ENCODE peak calls at places on chromosomes 16 and 17, in five cellular contexts. One of them, this sample, is unnamed.

GRCh38 chr16:7512503-7512902 is 179.9 kb downstream of the RBFOX1 start:
- DNase-seq in naive thymus-derived CD8-positive, alpha-beta T cell: no peak
- DNase-seq in HFFc6: no peak
- DNase-seq in GM10248: no peak
- DNase-seq in neuronal stem cell: no peak
- DNase-seq in this sample: no peak

GRCh38 chr17:80732268-80732667 is 187.6 kb downstream of the RPTOR start:
- DNase-seq in naive thymus-derived CD8-positive, alpha-beta T cell: no peak
- DNase-seq in HFFc6: peak; percentile 78
- DNase-seq in GM10248: no peak
- DNase-seq in neuronal stem cell: peak; percentile 41
- DNase-seq in this sample: no peak

GRCh38 chr17:44604149-44605115 is 47.1 kb downstream of the FZD2 start:
- DNase-seq in naive thymus-derived CD8-positive, alpha-beta T cell: no peak
- DNase-seq in HFFc6: no peak
- DNase-seq in GM10248: no peak
- DNase-seq in neuronal stem cell: no peak
- DNase-seq in this sample: peak; percentile 29

GRCh38 chr16:28288117-28288516 is 4.2 kb upstream of the SBK1 start:
- DNase-seq in naive thymus-derived CD8-positive, alpha-beta T cell: no peak
- DNase-seq in HFFc6: no peak
- DNase-seq in GM10248: no peak
- DNase-seq in neuronal stem cell: no peak
- DNase-seq in this sample: no peak

GRCh38 chr17:18954321-18954720 is 2.4 kb downstream of the SLC5A10 start:
- DNase-seq in naive thymus-derived CD8-positive, alpha-beta T cell: no peak
- DNase-seq in HFFc6: no peak
- DNase-seq in GM10248: no peak
- DNase-seq in neuronal stem cell: no peak
- DNase-seq in this sample: no peak

GRCh38 chr17:67032382-67032781 is 12.0 kb upstream of the CACNG1 start:
- DNase-seq in naive thymus-derived CD8-positive, alpha-beta T cell: no peak
- DNase-seq in HFFc6: no peak
- DNase-seq in GM10248: no peak
- DNase-seq in neuronal stem cell: no peak
- DNase-seq in this sample: no peak

GRCh38 chr17:79933863-79934652 is 94.8 kb upstream of the CBX4 start:
- DNase-seq in naive thymus-derived CD8-positive, alpha-beta T cell: no peak
- DNase-seq in HFFc6: no peak
- DNase-seq in GM10248: no peak
- DNase-seq in neuronal stem cell: no peak
- DNase-seq in this sample: peak; percentile 70

GRCh38 chr17:49557204-49558024 is 18.3 kb upstream of the NXPH3 start:
- DNase-seq in naive thymus-derived CD8-positive, alpha-beta T cell: peak; percentile 39
- DNase-seq in HFFc6: peak; percentile 20
- DNase-seq in GM10248: peak; percentile 64
- DNase-seq in neuronal stem cell: no peak
- DNase-seq in this sample: peak; percentile 44

GRCh38 chr16:72191551-72191950 is 19.6 kb upstream of the PMFBP1 start:
- DNase-seq in naive thymus-derived CD8-positive, alpha-beta T cell: no peak
- DNase-seq in HFFc6: no peak
- DNase-seq in GM10248: no peak
- DNase-seq in neuronal stem cell: no peak
- DNase-seq in this sample: peak; percentile 42

GRCh38 chr16:82681592-82681991 is 54.8 kb downstream of the CDH13 start:
- DNase-seq in naive thymus-derived CD8-positive, alpha-beta T cell: no peak
- DNase-seq in HFFc6: no peak
- DNase-seq in GM10248: no peak
- DNase-seq in neuronal stem cell: no peak
- DNase-seq in this sample: no peak

GRCh38 chr16:14510939-14511797 is 118.9 kb downstream of the PARN start:
- DNase-seq in naive thymus-derived CD8-positive, alpha-beta T cell: no peak
- DNase-seq in HFFc6: peak; percentile 65
- DNase-seq in GM10248: no peak
- DNase-seq in neuronal stem cell: no peak
- DNase-seq in this sample: peak; percentile 88

GRCh38 chr17:72687941-72688340 is 404.5 kb downstream of the SLC39A11 start:
- DNase-seq in naive thymus-derived CD8-positive, alpha-beta T cell: no peak
- DNase-seq in HFFc6: no peak
- DNase-seq in GM10248: no peak
- DNase-seq in neuronal stem cell: no peak
- DNase-seq in this sample: no peak

GRCh38 chr17:76918811-76919210 is 50.6 kb downstream of the MGAT5B start:
- DNase-seq in naive thymus-derived CD8-positive, alpha-beta T cell: no peak
- DNase-seq in HFFc6: no peak
- DNase-seq in GM10248: no peak
- DNase-seq in neuronal stem cell: no peak
- DNase-seq in this sample: no peak

GRCh38 chr17:81652901-81653771 is 3.2 kb downstream of the PDE6G start:
- DNase-seq in naive thymus-derived CD8-positive, alpha-beta T cell: peak; percentile 31
- DNase-seq in HFFc6: no peak
- DNase-seq in GM10248: peak; percentile 75
- DNase-seq in neuronal stem cell: no peak
- DNase-seq in this sample: no peak

GRCh38 chr16:86765389-86766026 is 187.2 kb downstream of the FOXL1 start:
- DNase-seq in naive thymus-derived CD8-positive, alpha-beta T cell: no peak
- DNase-seq in HFFc6: no peak
- DNase-seq in GM10248: no peak
- DNase-seq in neuronal stem cell: no peak
- DNase-seq in this sample: no peak

GRCh38 chr17:9072626-9073339 is 51.5 kb downstream of the NTN1 start:
- DNase-seq in naive thymus-derived CD8-positive, alpha-beta T cell: no peak
- DNase-seq in HFFc6: no peak
- DNase-seq in GM10248: no peak
- DNase-seq in neuronal stem cell: no peak
- DNase-seq in this sample: no peak

GRCh38 chr16:84514874-84515835 is 10.7 kb upstream of the MEAK7 start:
- DNase-seq in naive thymus-derived CD8-positive, alpha-beta T cell: peak; percentile 88
- DNase-seq in HFFc6: no peak
- DNase-seq in GM10248: peak; percentile 88
- DNase-seq in neuronal stem cell: no peak
- DNase-seq in this sample: no peak

GRCh38 chr17:76240461-76241204 is at the start of gene RNF157:
- DNase-seq in naive thymus-derived CD8-positive, alpha-beta T cell: peak; percentile 70
- DNase-seq in HFFc6: no peak
- DNase-seq in GM10248: peak; percentile 81
- DNase-seq in neuronal stem cell: peak; percentile 81
- DNase-seq in this sample: peak; percentile 49

GRCh38 chr17:59038734-59039133 is 67.9 kb downstream of the TRIM37 start:
- DNase-seq in naive thymus-derived CD8-positive, alpha-beta T cell: no peak
- DNase-seq in HFFc6: no peak
- DNase-seq in GM10248: no peak
- DNase-seq in neuronal stem cell: no peak
- DNase-seq in this sample: peak; percentile 1

GRCh38 chr17:3656755-3657587 is 11.4 kb downstream of the TAX1BP3 start:
- DNase-seq in naive thymus-derived CD8-positive, alpha-beta T cell: no peak
- DNase-seq in HFFc6: no peak
- DNase-seq in GM10248: no peak
- DNase-seq in neuronal stem cell: no peak
- DNase-seq in this sample: no peak

GRCh38 chr17:422196-422930 is 69.8 kb upstream of the RPH3AL start:
- DNase-seq in naive thymus-derived CD8-positive, alpha-beta T cell: no peak
- DNase-seq in HFFc6: no peak
- DNase-seq in GM10248: no peak
- DNase-seq in neuronal stem cell: no peak
- DNase-seq in this sample: no peak

GRCh38 chr17:46884552-46884951 is 33.2 kb downstream of the WNT9B start:
- DNase-seq in naive thymus-derived CD8-positive, alpha-beta T cell: no peak
- DNase-seq in HFFc6: no peak
- DNase-seq in GM10248: no peak
- DNase-seq in neuronal stem cell: no peak
- DNase-seq in this sample: no peak

GRCh38 chr17:47615766-47616424 is 33.8 kb upstream of the KPNB1 start:
- DNase-seq in naive thymus-derived CD8-positive, alpha-beta T cell: peak; percentile 60
- DNase-seq in HFFc6: peak; percentile 50
- DNase-seq in GM10248: peak; percentile 58
- DNase-seq in neuronal stem cell: peak; percentile 49
- DNase-seq in this sample: peak; percentile 68

GRCh38 chr17:82121660-82122629 is 23.9 kb upstream of the FASN start:
- DNase-seq in naive thymus-derived CD8-positive, alpha-beta T cell: peak; percentile 31
- DNase-seq in HFFc6: no peak
- DNase-seq in GM10248: no peak
- DNase-seq in neuronal stem cell: no peak
- DNase-seq in this sample: no peak

GRCh38 chr16:87276091-87276561 is 41.1 kb downstream of the C16orf95 start:
- DNase-seq in naive thymus-derived CD8-positive, alpha-beta T cell: no peak
- DNase-seq in HFFc6: no peak
- DNase-seq in GM10248: no peak
- DNase-seq in neuronal stem cell: no peak
- DNase-seq in this sample: no peak

GRCh38 chr16:67939507-67940435 is 3.1 kb upstream of the PSMB10 start:
- DNase-seq in naive thymus-derived CD8-positive, alpha-beta T cell: peak; percentile 40
- DNase-seq in HFFc6: no peak
- DNase-seq in GM10248: no peak
- DNase-seq in neuronal stem cell: no peak
- DNase-seq in this sample: no peak

GRCh38 chr17:65855245-65855644 is 293.8 kb upstream of the AXIN2 start:
- DNase-seq in naive thymus-derived CD8-positive, alpha-beta T cell: no peak
- DNase-seq in HFFc6: no peak
- DNase-seq in GM10248: no peak
- DNase-seq in neuronal stem cell: no peak
- DNase-seq in this sample: no peak

GRCh38 chr16:49350265-49351103 is 23.1 kb upstream of the C16orf78 start:
- DNase-seq in naive thymus-derived CD8-positive, alpha-beta T cell: peak; percentile 16
- DNase-seq in HFFc6: peak; percentile 13
- DNase-seq in GM10248: peak; percentile 80
- DNase-seq in neuronal stem cell: peak; percentile 62
- DNase-seq in this sample: peak; percentile 18

GRCh38 chr17:73820686-73821448 is 176.6 kb upstream of the SDK2 start:
- DNase-seq in naive thymus-derived CD8-positive, alpha-beta T cell: no peak
- DNase-seq in HFFc6: no peak
- DNase-seq in GM10248: no peak
- DNase-seq in neuronal stem cell: peak; percentile 29
- DNase-seq in this sample: no peak

GRCh38 chr16:5349661-5350060 is 252.1 kb upstream of the EEF2KMT start:
- DNase-seq in naive thymus-derived CD8-positive, alpha-beta T cell: no peak
- DNase-seq in HFFc6: no peak
- DNase-seq in GM10248: no peak
- DNase-seq in neuronal stem cell: no peak
- DNase-seq in this sample: no peak

GRCh38 chr17:71993363-71993762 is 127.5 kb upstream of the SOX9 start:
- DNase-seq in naive thymus-derived CD8-positive, alpha-beta T cell: no peak
- DNase-seq in HFFc6: no peak
- DNase-seq in GM10248: no peak
- DNase-seq in neuronal stem cell: no peak
- DNase-seq in this sample: no peak

GRCh38 chr17:48526986-48527741 is 3.6 kb downstream of the HOXB1 start:
- DNase-seq in naive thymus-derived CD8-positive, alpha-beta T cell: no peak
- DNase-seq in HFFc6: no peak
- DNase-seq in GM10248: no peak
- DNase-seq in neuronal stem cell: no peak
- DNase-seq in this sample: no peak

GRCh38 chr17:71011389-71011788 is 842.1 kb downstream of the KCNJ2 start:
- DNase-seq in naive thymus-derived CD8-positive, alpha-beta T cell: no peak
- DNase-seq in HFFc6: no peak
- DNase-seq in GM10248: no peak
- DNase-seq in neuronal stem cell: no peak
- DNase-seq in this sample: no peak

This sample was measured in LHCN-M2.